ENCODE peak calls at places on chromosomes 12 and 14, in nine cellular contexts. One of them, this sample, is unnamed.

GRCh38 chr14:88871429-88871828 is 47.0 kb downstream of the TTC8 start:
- DNase-seq in endothelial cell of umbilical vein: no peak
- DNase-seq in adrenal gland: no peak
- DNase-seq in HCT116: no peak
- DNase-seq in GM12892: no peak
- DNase-seq in Peyer's patch: no peak
- DNase-seq in stomach: no peak
- DNase-seq in tibial nerve: no peak
- DNase-seq in ovary: no peak
- DNase-seq in this sample: no peak

GRCh38 chr12:113152835-113153814 is 3.6 kb downstream of the CFAP73 start:
- DNase-seq in endothelial cell of umbilical vein: peak
- DNase-seq in adrenal gland: peak
- DNase-seq in HCT116: peak
- DNase-seq in GM12892: peak
- DNase-seq in Peyer's patch: peak
- DNase-seq in stomach: peak
- DNase-seq in tibial nerve: peak
- DNase-seq in ovary: peak
- DNase-seq in this sample: no peak

GRCh38 chr14:20714593-20715250 is 26.2 kb downstream of the ANG start:
- DNase-seq in endothelial cell of umbilical vein: peak
- DNase-seq in adrenal gland: peak
- DNase-seq in HCT116: no peak
- DNase-seq in GM12892: no peak
- DNase-seq in Peyer's patch: peak
- DNase-seq in stomach: peak
- DNase-seq in tibial nerve: peak
- DNase-seq in ovary: peak
- DNase-seq in this sample: peak

GRCh38 chr12:112347521-112347920 is 34.7 kb downstream of the HECTD4 start:
- DNase-seq in endothelial cell of umbilical vein: no peak
- DNase-seq in adrenal gland: no peak
- DNase-seq in HCT116: no peak
- DNase-seq in GM12892: no peak
- DNase-seq in Peyer's patch: no peak
- DNase-seq in stomach: no peak
- DNase-seq in tibial nerve: no peak
- DNase-seq in ovary: no peak
- DNase-seq in this sample: peak

GRCh38 chr12:30067156-30067555 is 283.4 kb upstream of the TMTC1 start:
- DNase-seq in endothelial cell of umbilical vein: no peak
- DNase-seq in adrenal gland: no peak
- DNase-seq in HCT116: no peak
- DNase-seq in GM12892: no peak
- DNase-seq in Peyer's patch: no peak
- DNase-seq in stomach: no peak
- DNase-seq in tibial nerve: no peak
- DNase-seq in ovary: no peak
- DNase-seq in this sample: no peak

GRCh38 chr12:65319680-65320193 is 41.3 kb downstream of the MSRB3 start:
- DNase-seq in endothelial cell of umbilical vein: no peak
- DNase-seq in adrenal gland: no peak
- DNase-seq in HCT116: no peak
- DNase-seq in GM12892: no peak
- DNase-seq in Peyer's patch: no peak
- DNase-seq in stomach: no peak
- DNase-seq in tibial nerve: no peak
- DNase-seq in ovary: no peak
- DNase-seq in this sample: no peak

GRCh38 chr12:122983789-122984515 is 3.5 kb downstream of the ARL6IP4 start:
- DNase-seq in endothelial cell of umbilical vein: peak
- DNase-seq in adrenal gland: peak
- DNase-seq in HCT116: no peak
- DNase-seq in GM12892: no peak
- DNase-seq in Peyer's patch: no peak
- DNase-seq in stomach: no peak
- DNase-seq in tibial nerve: no peak
- DNase-seq in ovary: peak
- DNase-seq in this sample: no peak

GRCh38 chr12:110453569-110454296 is 3.6 kb upstream of the ARPC3 start:
- DNase-seq in endothelial cell of umbilical vein: no peak
- DNase-seq in adrenal gland: no peak
- DNase-seq in HCT116: no peak
- DNase-seq in GM12892: no peak
- DNase-seq in Peyer's patch: no peak
- DNase-seq in stomach: no peak
- DNase-seq in tibial nerve: no peak
- DNase-seq in ovary: no peak
- DNase-seq in this sample: no peak

GRCh38 chr12:70068743-70069142 is 174.5 kb upstream of the CNOT2 start:
- DNase-seq in endothelial cell of umbilical vein: no peak
- DNase-seq in adrenal gland: no peak
- DNase-seq in HCT116: no peak
- DNase-seq in GM12892: no peak
- DNase-seq in Peyer's patch: no peak
- DNase-seq in stomach: no peak
- DNase-seq in tibial nerve: no peak
- DNase-seq in ovary: no peak
- DNase-seq in this sample: no peak

GRCh38 chr12:64004639-64005038 is 160.1 kb downstream of the SRGAP1 start:
- DNase-seq in endothelial cell of umbilical vein: no peak
- DNase-seq in adrenal gland: no peak
- DNase-seq in HCT116: no peak
- DNase-seq in GM12892: no peak
- DNase-seq in Peyer's patch: no peak
- DNase-seq in stomach: no peak
- DNase-seq in tibial nerve: no peak
- DNase-seq in ovary: no peak
- DNase-seq in this sample: no peak

DNA sequence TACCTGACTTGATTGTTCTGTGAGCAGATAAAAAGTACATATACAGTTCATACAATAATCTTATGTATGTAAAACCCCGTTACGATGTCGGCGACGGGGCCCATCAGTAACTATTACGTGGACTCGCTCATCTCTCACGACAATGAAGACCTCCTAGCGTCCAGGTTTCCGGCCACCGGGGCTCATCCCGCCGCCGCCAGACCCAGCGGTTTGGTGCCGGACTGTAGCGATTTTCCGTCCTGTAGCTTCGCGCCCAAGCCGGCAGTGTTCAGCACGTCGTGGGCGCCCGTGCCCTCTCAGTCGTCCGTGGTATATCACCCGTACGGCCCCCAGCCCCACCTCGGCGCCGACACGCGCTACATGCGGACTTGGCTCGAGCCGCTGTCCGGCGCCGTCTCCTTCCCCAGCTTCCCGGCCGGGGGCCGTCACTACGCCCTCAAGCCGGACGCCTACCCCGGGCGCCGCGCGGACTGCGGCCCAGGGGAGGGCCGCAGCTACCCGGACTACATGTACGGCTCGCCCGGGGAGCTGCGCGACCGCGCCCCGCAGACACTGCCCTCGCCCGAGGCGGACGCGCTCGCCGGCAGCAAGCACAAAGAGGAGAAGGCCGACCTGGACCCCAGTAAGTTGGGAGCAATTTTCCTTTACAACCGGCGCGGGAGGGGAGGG is at the start of gene HOXC9:
- DNase-seq in endothelial cell of umbilical vein: peak
- DNase-seq in adrenal gland: peak
- DNase-seq in HCT116: no peak
- DNase-seq in GM12892: no peak
- DNase-seq in Peyer's patch: peak
- DNase-seq in stomach: no peak
- DNase-seq in tibial nerve: no peak
- DNase-seq in ovary: peak
- DNase-seq in this sample: peak
- TF ChIP-seq POLR2A in endothelial cell of umbilical vein: peak
- TF ChIP-seq POLR2A in adrenal gland: peak
- TF ChIP-seq POLR2A in HCT116: no peak
- TF ChIP-seq POLR2A in GM12892: no peak
- TF ChIP-seq POLR2A in Peyer's patch: no peak
- TF ChIP-seq POLR2A in stomach: no peak
- TF ChIP-seq POLR2A in tibial nerve: no peak
- TF ChIP-seq POLR2A in ovary: peak
- TF ChIP-seq POLR2A in this sample: peak

GRCh38 chr12:107092669-107093546 is 441 bp downstream of the CRY1 start:
- DNase-seq in endothelial cell of umbilical vein: peak
- DNase-seq in adrenal gland: peak
- DNase-seq in HCT116: no peak
- DNase-seq in GM12892: no peak
- DNase-seq in Peyer's patch: no peak
- DNase-seq in stomach: peak
- DNase-seq in tibial nerve: peak
- DNase-seq in ovary: peak
- DNase-seq in this sample: no peak
- TF ChIP-seq POLR2A in endothelial cell of umbilical vein: peak
- TF ChIP-seq POLR2A in adrenal gland: peak
- TF ChIP-seq POLR2A in HCT116: peak
- TF ChIP-seq POLR2A in GM12892: peak
- TF ChIP-seq POLR2A in Peyer's patch: peak
- TF ChIP-seq POLR2A in stomach: peak
- TF ChIP-seq POLR2A in tibial nerve: peak
- TF ChIP-seq POLR2A in ovary: peak
- TF ChIP-seq POLR2A in this sample: peak

GRCh38 chr12:116910645-116911449 is at the start of gene FBXW8:
- DNase-seq in endothelial cell of umbilical vein: peak
- DNase-seq in adrenal gland: peak
- DNase-seq in HCT116: peak
- DNase-seq in GM12892: peak
- DNase-seq in Peyer's patch: peak
- DNase-seq in stomach: peak
- DNase-seq in tibial nerve: no peak
- DNase-seq in ovary: peak
- DNase-seq in this sample: peak
- TF ChIP-seq POLR2A in endothelial cell of umbilical vein: peak
- TF ChIP-seq POLR2A in adrenal gland: no peak
- TF ChIP-seq POLR2A in HCT116: peak
- TF ChIP-seq POLR2A in GM12892: peak
- TF ChIP-seq POLR2A in Peyer's patch: no peak
- TF ChIP-seq POLR2A in stomach: no peak
- TF ChIP-seq POLR2A in tibial nerve: no peak
- TF ChIP-seq POLR2A in ovary: peak
- TF ChIP-seq POLR2A in this sample: peak

DNA sequence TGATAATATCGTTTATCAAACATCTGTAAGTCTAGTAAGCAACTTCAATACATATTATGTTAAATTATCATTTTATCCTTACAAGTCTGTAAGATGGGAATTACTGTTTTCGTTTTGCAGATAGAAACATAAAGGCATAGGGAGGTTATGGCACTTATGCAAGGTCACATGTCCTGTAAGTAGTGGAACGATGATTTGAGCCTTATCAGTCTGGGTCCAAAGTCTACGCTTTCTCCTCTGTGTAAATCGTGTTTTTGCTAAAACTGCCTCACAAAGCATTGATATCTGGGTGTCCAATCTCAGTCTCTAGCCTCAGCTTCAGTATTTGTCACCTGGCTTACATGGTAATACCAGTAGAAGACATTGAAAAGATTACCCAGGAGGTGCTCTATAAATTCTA is 174.9 kb upstream of the RASSF8 start:
- DNase-seq in endothelial cell of umbilical vein: no peak
- DNase-seq in adrenal gland: no peak
- DNase-seq in HCT116: no peak
- DNase-seq in GM12892: no peak
- DNase-seq in Peyer's patch: no peak
- DNase-seq in stomach: no peak
- DNase-seq in tibial nerve: no peak
- DNase-seq in ovary: no peak
- DNase-seq in this sample: no peak
- TF ChIP-seq POLR2A in endothelial cell of umbilical vein: no peak
- TF ChIP-seq POLR2A in adrenal gland: no peak
- TF ChIP-seq POLR2A in HCT116: no peak
- TF ChIP-seq POLR2A in GM12892: no peak
- TF ChIP-seq POLR2A in Peyer's patch: no peak
- TF ChIP-seq POLR2A in stomach: no peak
- TF ChIP-seq POLR2A in tibial nerve: no peak
- TF ChIP-seq POLR2A in ovary: no peak
- TF ChIP-seq POLR2A in this sample: no peak

GRCh38 chr14:54191846-54192245 is 205.0 kb upstream of the CDKN3 start:
- DNase-seq in endothelial cell of umbilical vein: no peak
- DNase-seq in adrenal gland: no peak
- DNase-seq in HCT116: no peak
- DNase-seq in GM12892: no peak
- DNase-seq in Peyer's patch: no peak
- DNase-seq in stomach: no peak
- DNase-seq in tibial nerve: no peak
- DNase-seq in ovary: no peak
- DNase-seq in this sample: no peak
- TF ChIP-seq POLR2A in endothelial cell of umbilical vein: no peak
- TF ChIP-seq POLR2A in adrenal gland: no peak
- TF ChIP-seq POLR2A in HCT116: no peak
- TF ChIP-seq POLR2A in GM12892: no peak
- TF ChIP-seq POLR2A in Peyer's patch: no peak
- TF ChIP-seq POLR2A in stomach: no peak
- TF ChIP-seq POLR2A in tibial nerve: no peak
- TF ChIP-seq POLR2A in ovary: no peak
- TF ChIP-seq POLR2A in this sample: no peak

GRCh38 chr12:120903382-120903817 is 758 bp downstream of the SPPL3 start:
- DNase-seq in endothelial cell of umbilical vein: peak
- DNase-seq in adrenal gland: peak
- DNase-seq in HCT116: no peak
- DNase-seq in GM12892: peak
- DNase-seq in Peyer's patch: peak
- DNase-seq in stomach: peak
- DNase-seq in tibial nerve: peak
- DNase-seq in ovary: peak
- DNase-seq in this sample: peak
- TF ChIP-seq POLR2A in endothelial cell of umbilical vein: no peak
- TF ChIP-seq POLR2A in adrenal gland: no peak
- TF ChIP-seq POLR2A in HCT116: no peak
- TF ChIP-seq POLR2A in GM12892: peak
- TF ChIP-seq POLR2A in Peyer's patch: peak
- TF ChIP-seq POLR2A in stomach: no peak
- TF ChIP-seq POLR2A in tibial nerve: no peak
- TF ChIP-seq POLR2A in ovary: no peak
- TF ChIP-seq POLR2A in this sample: peak

GRCh38 chr12:53193040-53193439 is 12.3 kb upstream of the CSAD start:
- DNase-seq in endothelial cell of umbilical vein: no peak
- DNase-seq in adrenal gland: no peak
- DNase-seq in HCT116: no peak
- DNase-seq in GM12892: no peak
- DNase-seq in Peyer's patch: no peak
- DNase-seq in stomach: no peak
- DNase-seq in tibial nerve: no peak
- DNase-seq in ovary: no peak
- DNase-seq in this sample: no peak
- TF ChIP-seq POLR2A in endothelial cell of umbilical vein: no peak
- TF ChIP-seq POLR2A in adrenal gland: no peak
- TF ChIP-seq POLR2A in HCT116: no peak
- TF ChIP-seq POLR2A in GM12892: no peak
- TF ChIP-seq POLR2A in Peyer's patch: no peak
- TF ChIP-seq POLR2A in stomach: no peak
- TF ChIP-seq POLR2A in tibial nerve: no peak
- TF ChIP-seq POLR2A in ovary: no peak
- TF ChIP-seq POLR2A in this sample: no peak

This sample was measured in H54.